ENCODE peak calls at places on chromosomes 2 and 18, in ten cellular contexts. S is ovary, J is A549, U is HepG2, L is body of pancreas, Q is NB4, T is vagina, F is esophagus squamous epithelium, M is GM12878, Y is IMR-90. H is an unnamed sample.

GRCh38 chr2:201363857-201364560 is 6.9 kb upstream of the FLACC1 start:
- DNase-seq in S (no peak), J (peak), U (peak), L (peak), Q (peak), T (no peak), F (no peak), M (peak), Y (peak), H (no peak)

GRCh38 chr2:171297951-171298350 is 135.8 kb downstream of the METTL8 start:
- DNase-seq in S (no peak), J (no peak), U (peak), L (no peak), Q (no peak), T (no peak), F (no peak), M (no peak), Y (peak), H (no peak)

GRCh38 chr2:96876036-96876810 is 6.3 kb upstream of the SEMA4C start:
- DNase-seq in S (no peak), J (no peak), U (no peak), L (no peak), Q (peak), T (no peak), F (no peak), M (no peak), Y (peak), H (no peak)

GRCh38 chr18:22169011-22169888 is at the start of gene GATA6:
- DNase-seq in S (peak), J (peak), U (peak), L (peak), Q (peak), T (peak), F (no peak), M (no peak), Y (peak), H (peak)

GRCh38 chr2:99944019-99944418 is 198.4 kb downstream of the AFF3 start:
- DNase-seq in S (no peak), J (no peak), U (no peak), L (no peak), Q (no peak), T (peak), F (no peak), M (no peak), Y (no peak), H (no peak)

GRCh38 chr18:57943723-57944122 is 100.3 kb upstream of the NEDD4L start:
- DNase-seq in S (no peak), J (no peak), U (no peak), L (no peak), Q (no peak), T (no peak), F (no peak), M (no peak), Y (peak), H (no peak)

GRCh38 chr18:9546468-9546867 is 67.9 kb downstream of the PPP4R1 start:
- DNase-seq in S (no peak), J (no peak), U (no peak), L (no peak), Q (no peak), T (no peak), F (no peak), M (no peak), Y (no peak), H (no peak)

GRCh38 chr2:183149489-183149888 is 25.2 kb downstream of the NUP35 start:
- DNase-seq in S (no peak), J (no peak), U (no peak), L (no peak), Q (no peak), T (no peak), F (no peak), M (no peak), Y (peak), H (no peak)

GRCh38 chr2:37585982-37586621 is 85.3 kb downstream of the CDC42EP3 start:
- DNase-seq in S (peak), J (peak), U (no peak), L (peak), Q (no peak), T (no peak), F (no peak), M (peak), Y (peak), H (peak)

GRCh38 chr2:195337597-195337996 is 319.4 kb upstream of the SLC39A10 start:
- DNase-seq in S (no peak), J (no peak), U (no peak), L (no peak), Q (peak), T (no peak), F (no peak), M (no peak), Y (no peak), H (no peak)

GRCh38 chr2:37244017-37244416 is 12.6 kb downstream of the NDUFAF7 start:
- DNase-seq in S (no peak), J (no peak), U (no peak), L (no peak), Q (no peak), T (no peak), F (no peak), M (peak), Y (no peak), H (no peak)

GRCh38 chr2:240507060-240507777 is 50.6 kb downstream of the ANKMY1 start:
- DNase-seq in S (no peak), J (no peak), U (no peak), L (no peak), Q (no peak), T (peak), F (no peak), M (no peak), Y (no peak), H (peak)

GRCh38 chr2:44927979-44928659 is 13.4 kb upstream of the SIX3 start:
- DNase-seq in S (no peak), J (no peak), U (no peak), L (no peak), Q (no peak), T (no peak), F (no peak), M (no peak), Y (no peak), H (peak)

GRCh38 chr2:20108655-20109396 is 57.4 kb upstream of the LAPTM4A start:
- DNase-seq in S (no peak), J (peak), U (peak), L (no peak), Q (peak), T (no peak), F (no peak), M (no peak), Y (peak), H (no peak)

GRCh38 chr2:237951878-237952277 is 14.9 kb upstream of the UBE2F start:
- DNase-seq in S (no peak), J (no peak), U (no peak), L (no peak), Q (no peak), T (no peak), F (no peak), M (no peak), Y (no peak), H (no peak)

GRCh38 chr2:96773922-96774321 is 13.2 kb downstream of the CNNM4 start:
- DNase-seq in S (no peak), J (no peak), U (no peak), L (peak), Q (no peak), T (no peak), F (no peak), M (no peak), Y (no peak), H (no peak)

GRCh38 chr18:67104700-67105284 is 411.7 kb downstream of the DSEL start:
- DNase-seq in S (peak), J (peak), U (peak), L (peak), Q (peak), T (no peak), F (no peak), M (no peak), Y (peak), H (peak)

GRCh38 chr2:223585691-223586090 is 16.5 kb downstream of the SCG2 start:
- DNase-seq in S (no peak), J (peak), U (no peak), L (peak), Q (no peak), T (no peak), F (no peak), M (no peak), Y (peak), H (no peak)

GRCh38 chr2:33457588-33458247 is 18.7 kb upstream of the RASGRP3 start:
- DNase-seq in S (no peak), J (no peak), U (no peak), L (peak), Q (peak), T (no peak), F (no peak), M (no peak), Y (no peak), H (no peak)

GRCh38 chr2:161031516-161031915 is 128.7 kb upstream of the TANK start:
- DNase-seq in S (no peak), J (no peak), U (no peak), L (no peak), Q (no peak), T (no peak), F (no peak), M (no peak), Y (peak), H (no peak)

GRCh38 chr18:2330764-2331163 is 240.5 kb downstream of the METTL4 start:
- DNase-seq in S (no peak), J (no peak), U (no peak), L (no peak), Q (no peak), T (no peak), F (no peak), M (no peak), Y (no peak), H (no peak)

GRCh38 chr2:138564586-138565250 is 63.1 kb downstream of the SPOPL start:
- DNase-seq in S (no peak), J (no peak), U (no peak), L (no peak), Q (no peak), T (no peak), F (no peak), M (no peak), Y (peak), H (no peak)

GRCh38 chr2:111919794-111920608 is 21.6 kb downstream of the MERTK start:
- DNase-seq in S (no peak), J (no peak), U (peak), L (peak), Q (peak), T (no peak), F (no peak), M (no peak), Y (no peak), H (peak)

DNA sequence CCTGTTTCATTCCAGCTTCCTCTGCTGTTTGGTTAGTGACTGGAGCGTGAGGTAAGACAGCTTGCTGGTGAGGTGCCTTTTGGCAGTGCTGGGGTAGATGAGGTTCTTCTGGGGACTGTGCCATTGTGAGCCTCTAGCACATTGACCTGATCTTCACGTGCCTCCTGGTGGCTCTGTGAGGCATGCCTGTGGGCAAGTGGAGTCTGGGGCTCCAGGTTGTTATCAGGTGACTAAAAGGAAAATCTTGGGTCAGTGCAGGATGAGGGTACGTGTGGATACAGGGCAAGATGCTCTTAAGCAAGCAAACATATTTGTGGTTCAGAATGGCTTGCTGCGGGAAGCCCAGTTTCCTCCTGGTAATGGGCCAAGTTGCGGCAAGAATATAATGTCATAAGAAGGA is 75.4 kb downstream of the FHOD3 start:
- DNase-seq in S (no peak), J (no peak), U (no peak), L (no peak), Q (peak), T (no peak), F (no peak), M (no peak), Y (peak), H (no peak)
- TF ChIP-seq CTCF in S (no peak), J (no peak), U (peak), L (no peak), Q (no peak), T (no peak), F (no peak), M (peak), Y (peak), H (no peak)

DNA sequence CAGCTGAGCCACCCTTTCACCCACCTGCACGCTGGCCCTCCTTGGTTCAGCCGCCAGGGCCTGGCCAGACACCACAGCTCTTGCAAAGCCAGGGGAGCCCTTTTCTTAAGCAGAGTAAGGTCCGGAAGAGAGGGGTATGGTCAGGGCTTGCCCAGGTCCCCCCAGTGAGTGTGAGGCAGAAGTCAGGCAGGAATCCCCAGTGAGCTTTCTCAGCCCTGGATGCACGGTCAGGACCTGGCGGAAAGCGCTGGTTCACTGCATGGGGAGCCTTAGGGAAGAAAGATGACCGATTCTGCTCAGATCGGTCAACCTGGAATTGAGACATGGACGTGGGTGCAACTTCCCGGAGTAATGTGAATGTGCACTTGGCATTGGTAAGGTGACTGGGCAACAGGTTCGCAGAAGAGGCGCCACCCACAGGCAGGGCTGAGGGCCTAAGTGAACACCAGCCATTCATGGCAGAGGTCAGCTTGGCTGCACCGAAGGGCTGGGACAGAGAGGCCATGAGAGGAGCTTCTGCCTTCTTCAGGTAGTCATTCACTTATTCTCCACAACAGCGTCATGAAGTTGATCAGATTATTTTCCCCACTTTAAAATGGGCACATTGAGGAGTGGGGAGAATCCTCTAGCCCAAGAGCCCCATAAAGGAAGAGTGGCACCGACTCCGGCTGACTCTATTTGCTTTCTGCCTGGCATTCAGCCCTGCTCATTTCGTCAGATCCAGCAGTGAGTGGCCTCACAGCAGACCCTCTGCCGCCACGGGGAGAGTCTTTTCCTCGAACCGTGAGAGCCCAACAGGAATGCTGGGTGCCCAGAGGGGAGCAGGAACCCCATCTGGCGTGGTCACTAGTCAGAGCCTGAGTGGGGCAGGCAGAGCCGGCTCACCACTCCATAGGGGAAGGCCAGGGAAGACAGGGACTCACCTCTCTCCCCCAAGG is 35.8 kb downstream of the SCTR start:
- DNase-seq in S (no peak), J (peak), U (no peak), L (peak), Q (no peak), T (peak), F (no peak), M (no peak), Y (no peak), H (peak)
- TF ChIP-seq POLR2A in S (no peak), J (no peak), U (no peak), L (no peak), Q (no peak), T (no peak), F (no peak), M (no peak), Y (no peak), H (no peak)

GRCh38 chr18:49206717-49207116 is 253.7 kb downstream of the DYM start:
- DNase-seq in S (no peak), J (no peak), U (no peak), L (no peak), Q (peak), T (no peak), F (no peak), M (no peak), Y (peak), H (no peak)
- TF ChIP-seq CTCF in S (no peak), J (no peak), U (no peak), L (no peak), Q (no peak), T (no peak), F (no peak), M (no peak), Y (peak), H (no peak)

GRCh38 chr2:241560181-241560882 is 1.8 kb downstream of the BOK start:
- DNase-seq in S (no peak), J (no peak), U (no peak), L (no peak), Q (no peak), T (no peak), F (no peak), M (no peak), Y (no peak), H (no peak)

GRCh38 chr2:241556734-241557133 is 1.8 kb upstream of the BOK start:
- DNase-seq in S (no peak), J (no peak), U (no peak), L (no peak), Q (no peak), T (no peak), F (no peak), M (no peak), Y (no peak), H (no peak)

GRCh38 chr2:241559489-241560180 is 1.1 kb downstream of the BOK start:
- DNase-seq in S (no peak), J (peak), U (peak), L (peak), Q (no peak), T (no peak), F (no peak), M (no peak), Y (peak), H (no peak)

GRCh38 chr2:241560883-241561474 is 2.4 kb downstream of the BOK start:
- DNase-seq in S (no peak), J (no peak), U (no peak), L (peak), Q (no peak), T (no peak), F (no peak), M (no peak), Y (peak), H (no peak)

DNA sequence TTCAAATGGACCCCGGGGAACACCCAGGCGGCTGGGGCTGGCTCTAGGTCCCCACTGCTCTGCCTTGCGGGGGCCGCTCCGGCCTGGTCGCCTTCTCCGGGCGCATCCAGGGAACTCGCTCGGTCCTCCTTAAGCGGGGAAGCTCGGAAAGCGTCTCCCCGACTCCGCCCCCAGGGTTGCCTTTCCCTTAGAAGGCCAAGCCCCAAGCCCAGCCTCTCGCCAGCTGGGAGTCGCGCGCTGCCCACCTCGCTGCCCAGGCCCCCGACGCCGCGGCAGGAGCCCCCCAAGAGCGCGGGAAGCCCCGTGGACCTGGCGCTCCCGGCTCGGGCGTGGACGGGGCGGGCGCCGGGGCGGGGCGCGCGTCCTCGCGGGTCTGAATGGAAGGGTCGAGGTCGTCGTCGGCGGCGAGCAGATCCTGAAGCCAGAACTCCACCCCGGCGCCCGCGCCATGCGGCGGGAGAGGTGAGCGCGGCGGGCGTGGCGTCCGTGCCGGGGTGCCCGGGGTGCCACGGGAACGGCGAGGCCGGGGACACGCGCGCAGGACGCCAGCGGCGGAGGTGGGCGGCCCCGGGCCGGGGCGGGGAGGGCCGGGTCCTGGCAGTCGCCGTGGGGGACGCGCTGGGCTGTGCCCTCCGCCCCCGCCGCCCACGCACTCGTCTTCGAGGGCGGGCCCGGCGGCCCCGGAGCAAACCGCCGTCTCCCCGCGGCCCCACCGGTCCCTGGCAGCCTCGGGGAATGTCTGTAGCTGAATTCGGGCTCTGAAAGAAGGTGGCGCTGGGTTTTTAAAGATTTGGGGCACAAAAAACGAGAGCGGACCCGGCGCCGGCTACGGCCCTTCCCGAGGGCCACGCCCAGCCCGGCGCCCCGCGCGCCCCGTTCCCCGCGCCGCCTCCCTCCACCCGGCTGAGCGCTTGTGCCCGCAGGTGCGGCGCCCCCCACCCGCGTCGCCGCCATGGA is at the start of gene BOK:
- DNase-seq in S (peak), J (peak), U (peak), L (peak), Q (no peak), T (no peak), F (no peak), M (no peak), Y (peak), H (no peak)
- TF ChIP-seq POLR2A in S (no peak), J (peak), U (no peak), L (no peak), Q (no peak), T (no peak), F (peak), M (no peak), Y (no peak), H (no peak)

GRCh38 chr2:207734264-207734635 is 22.8 kb downstream of the CCNYL1 start:
- DNase-seq in S (no peak), J (peak), U (peak), L (no peak), Q (peak), T (no peak), F (no peak), M (no peak), Y (peak), H (no peak)

GRCh38 chr2:207731138-207731537 is 19.7 kb downstream of the CCNYL1 start:
- DNase-seq in S (no peak), J (no peak), U (no peak), L (no peak), Q (no peak), T (no peak), F (no peak), M (no peak), Y (no peak), H (no peak)

GRCh38 chr2:207733597-207734240 is 22.3 kb downstream of the CCNYL1 start:
- DNase-seq in S (no peak), J (no peak), U (no peak), L (no peak), Q (no peak), T (no peak), F (no peak), M (no peak), Y (no peak), H (no peak)

GRCh38 chr2:207729465-207729998 is 18.1 kb downstream of the CCNYL1 start:
- DNase-seq in S (no peak), J (no peak), U (no peak), L (no peak), Q (no peak), T (no peak), F (no peak), M (no peak), Y (no peak), H (no peak)

GRCh38 chr2:207734636-207735512 is 23.4 kb downstream of the CCNYL1 start:
- DNase-seq in S (no peak), J (no peak), U (peak), L (no peak), Q (no peak), T (no peak), F (no peak), M (no peak), Y (no peak), H (no peak)
- TF ChIP-seq CTCF in S (no peak), J (no peak), U (no peak), L (no peak), Q (no peak), T (no peak), F (no peak), M (no peak), Y (no peak), H (no peak)

DNA sequence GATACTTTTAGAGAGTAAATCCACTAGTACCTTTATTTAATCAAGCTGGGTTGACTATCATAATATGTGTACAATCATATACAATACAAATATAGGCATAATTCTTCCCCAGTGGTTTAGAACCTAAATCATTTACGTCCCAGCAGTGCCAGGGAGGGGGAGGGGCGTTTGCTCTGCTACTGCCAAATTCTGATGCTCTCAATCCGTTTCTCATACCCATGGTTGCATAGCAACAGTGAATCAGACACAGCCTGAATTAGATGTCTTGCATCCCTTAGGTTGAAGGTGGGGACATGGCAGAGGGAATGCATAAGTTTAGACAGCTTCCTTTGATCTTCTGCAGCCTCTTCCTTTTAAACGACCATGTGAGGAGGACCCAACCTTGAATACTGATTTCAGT is 135.4 kb downstream of the ABCA12 start:
- DNase-seq in S (no peak), J (no peak), U (no peak), L (no peak), Q (no peak), T (no peak), F (no peak), M (no peak), Y (peak), H (no peak)
- TF ChIP-seq POLR2A in S (no peak), J (no peak), U (no peak), L (no peak), Q (no peak), T (no peak), F (no peak), M (no peak), Y (no peak), H (no peak)

GRCh38 chr2:189439342-189439741 is 1.9 kb upstream of the WDR75 start:
- DNase-seq in S (no peak), J (peak), U (peak), L (no peak), Q (no peak), T (no peak), F (no peak), M (no peak), Y (no peak), H (no peak)
- TF ChIP-seq CTCF in S (no peak), J (no peak), U (no peak), L (no peak), Q (no peak), T (no peak), F (no peak), M (no peak), Y (peak), H (no peak)